ENCODE peak calls at places on chromosomes 16 and 17, in six cellular contexts. Y, Q, T, U, S and G are unnamed samples.
A peak's percentile ranks its signal among the peaks of the same experiment; 100 is the strongest.

GRCh38 chr17:79777844-79778503 is at the start of gene CBX2:
- DNase-seq in Q (peak; percentile 66), S (peak; percentile 82), Y (peak; percentile 83), U (peak; percentile 84), T (peak; percentile 49), G (peak; percentile 72)

GRCh38 chr17:49926886-49927285 is 42.1 kb upstream of the DLX4 start:
- DNase-seq in Q (no peak), Y (no peak), U (no peak), S (no peak), T (no peak), G (no peak)

GRCh38 chr17:73546770-73547345 is 97.4 kb downstream of the SDK2 start:
- DNase-seq in S (peak; percentile 37), Y (peak; percentile 20), T (no peak), Q (no peak), U (peak; percentile 18), G (peak; percentile 44)

GRCh38 chr16:3797473-3797872 is 80.1 kb upstream of the TRAP1 start:
- DNase-seq in Q (no peak), S (no peak), Y (no peak), U (no peak), T (no peak), G (no peak)

GRCh38 chr17:79627766-79628690 is 17.2 kb upstream of the RBFOX3 start:
- DNase-seq in Q (no peak), S (no peak), T (no peak), Y (no peak), U (peak; percentile 1), G (no peak)

GRCh38 chr17:80892900-80893603 is 98.6 kb upstream of the CHMP6 start:
- DNase-seq in T (peak; percentile 80), S (no peak), Y (peak; percentile 61), U (no peak), Q (peak; percentile 40), G (peak; percentile 60)

GRCh38 chr16:3175157-3176153 is 12.5 kb upstream of the OR1F1 start:
- DNase-seq in U (no peak), T (peak; percentile 52), Q (no peak), S (no peak), Y (no peak), G (peak; percentile 80)

GRCh38 chr17:73841431-73842060 is 197.3 kb upstream of the SDK2 start:
- DNase-seq in U (peak; percentile 5), T (no peak), Y (no peak), S (peak; percentile 64), Q (no peak), G (peak; percentile 36)

GRCh38 chr16:31403590-31404352 is 10.6 kb downstream of the ITGAD start:
- DNase-seq in Y (no peak), S (no peak), T (no peak), U (no peak), Q (no peak), G (no peak)

GRCh38 chr17:1000597-1001490 is 3.9 kb downstream of the TIMM22 start:
- DNase-seq in Q (no peak), U (no peak), Y (no peak), S (no peak), T (peak; percentile 64), G (no peak)

GRCh38 chr16:78383118-78383517 is 283.7 kb downstream of the WWOX start:
- DNase-seq in S (no peak), T (no peak), U (no peak), Y (no peak), Q (no peak), G (no peak)

GRCh38 chr16:46972971-46973456 is 460 bp downstream of the DNAJA2 start:
- DNase-seq in Y (peak; percentile 50), Q (peak; percentile 38), S (no peak), T (no peak), U (peak; percentile 30), G (peak; percentile 59)

GRCh38 chr16:49635009-49635350 is 220.9 kb downstream of the ZNF423 start:
- DNase-seq in S (no peak), U (peak; percentile 81), T (no peak), Q (no peak), Y (no peak), G (no peak)

GRCh38 chr17:75267403-75268232 is 3.4 kb downstream of the MIF4GD start:
- DNase-seq in S (no peak), U (no peak), T (no peak), Q (no peak), Y (no peak), G (peak; percentile 52)

GRCh38 chr17:45288825-45289224 is 26.9 kb upstream of the SPATA32 start:
- DNase-seq in T (no peak), U (no peak), Q (no peak), S (no peak), Y (no peak), G (no peak)

GRCh38 chr16:53629607-53630312 is 73.9 kb downstream of the RPGRIP1L start:
- DNase-seq in Q (no peak), T (no peak), Y (no peak), S (peak; percentile 43), U (no peak), G (no peak)

GRCh38 chr17:17437893-17438292 is 38.9 kb upstream of the MED9 start:
- DNase-seq in Y (no peak), S (no peak), Q (no peak), U (no peak), T (no peak), G (no peak)

GRCh38 chr16:56424791-56425438 is 430 bp downstream of the AMFR start:
- DNase-seq in Y (peak; percentile 42), S (no peak), Q (peak; percentile 23), U (peak; percentile 73), T (peak; percentile 5), G (peak; percentile 61)

GRCh38 chr17:12386240-12386639 is 279.4 kb upstream of the MYOCD start:
- DNase-seq in T (peak; percentile 67), Q (no peak), S (no peak), U (no peak), Y (no peak), G (no peak)

GRCh38 chr17:57900991-57901743 is 51.3 kb upstream of the MRPS23 start:
- DNase-seq in Y (no peak), Q (no peak), S (peak; percentile 96), U (no peak), T (no peak), G (peak; percentile 97)

GRCh38 chr16:58125041-58125440 is 4.1 kb downstream of the CFAP20 start:
- DNase-seq in Q (no peak), T (no peak), Y (no peak), S (no peak), U (no peak), G (no peak)

GRCh38 chr17:12765544-12765943 is 23.8 kb upstream of the ARHGAP44 start:
- DNase-seq in Q (no peak), T (peak; percentile 72), U (no peak), Y (no peak), S (no peak), G (no peak)

GRCh38 chr17:81553616-81554181 is 1.5 kb upstream of the FAAP100 start:
- DNase-seq in Q (no peak), Y (no peak), U (peak; percentile 62), S (peak; percentile 77), T (peak; percentile 94), G (no peak)